ENCODE peak calls at places on chromosomes 4 and X, in eight cellular contexts. P, J, E, Y, Q, S, H and R are unnamed samples.

GRCh38 chrX:69179380-69179911 is 14.2 kb upstream of the PJA1 start:
- DNase-seq in P (no peak), J (peak), E (no peak), Y (no peak), Q (no peak), S (peak), H (no peak), R (no peak)

GRCh38 chr4:138697771-138698170 is 317.8 kb upstream of the NOCT start:
- DNase-seq in P (no peak), J (no peak), E (no peak), Y (no peak), Q (no peak), S (peak), H (no peak), R (no peak)

GRCh38 chr4:91894006-91894405 is 409.8 kb upstream of the GRID2 start:
- DNase-seq in P (no peak), J (no peak), E (no peak), Y (no peak), Q (no peak), S (no peak), H (no peak), R (no peak)

GRCh38 chr4:173591760-173592159 is 61.7 kb upstream of the HAND2 start:
- DNase-seq in P (no peak), J (no peak), E (no peak), Y (no peak), Q (no peak), S (no peak), H (no peak), R (no peak)

GRCh38 chr4:156419080-156419638 is 465.5 kb upstream of the CTSO start:
- DNase-seq in P (no peak), J (no peak), E (no peak), Y (no peak), Q (no peak), S (no peak), H (no peak), R (no peak)

GRCh38 chr4:164807611-164808010 is 53.7 kb downstream of the SMIM31 start:
- DNase-seq in P (no peak), J (peak), E (no peak), Y (no peak), Q (no peak), S (no peak), H (no peak), R (no peak)

GRCh38 chr4:113355550-113356371 is 306.3 kb downstream of the ANK2 start:
- DNase-seq in P (no peak), J (peak), E (no peak), Y (no peak), Q (no peak), S (peak), H (peak), R (no peak)

GRCh38 chrX:13401724-13402123 is 81.9 kb upstream of the ATXN3L start:
- DNase-seq in P (no peak), J (no peak), E (no peak), Y (no peak), Q (no peak), S (no peak), H (no peak), R (no peak)

GRCh38 chr4:153257151-153257620 is 52.9 kb downstream of the TRIM2 start:
- DNase-seq in P (no peak), J (peak), E (no peak), Y (no peak), Q (peak), S (peak), H (no peak), R (peak)

GRCh38 chr4:48037117-48037462 is 20.5 kb downstream of the NIPAL1 start:
- DNase-seq in P (no peak), J (no peak), E (no peak), Y (no peak), Q (no peak), S (no peak), H (no peak), R (no peak)

GRCh38 chrX:18721683-18722499 is 14.4 kb downstream of the PPEF1 start:
- DNase-seq in P (no peak), J (no peak), E (no peak), Y (no peak), Q (peak), S (no peak), H (no peak), R (no peak)

GRCh38 chr4:108878781-108879180 is 115.9 kb upstream of the ETNPPL start:
- DNase-seq in P (no peak), J (no peak), E (no peak), Y (no peak), Q (no peak), S (no peak), H (no peak), R (no peak)

GRCh38 chr4:65367306-65367705 is 303.0 kb downstream of the EPHA5 start:
- DNase-seq in P (no peak), J (peak), E (no peak), Y (no peak), Q (no peak), S (no peak), H (no peak), R (no peak)

GRCh38 chr4:3431446-3431993 is 10.2 kb upstream of the HGFAC start:
- DNase-seq in P (no peak), J (no peak), E (no peak), Y (no peak), Q (no peak), S (no peak), H (no peak), R (no peak)

GRCh38 chr4:117093581-117093980 is 8.2 kb upstream of the TRAM1L1 start:
- DNase-seq in P (no peak), J (peak), E (no peak), Y (no peak), Q (no peak), S (peak), H (no peak), R (no peak)

GRCh38 chrX:150902434-150903109 is 4.1 kb upstream of the CD99L2 start:
- DNase-seq in P (no peak), J (no peak), E (no peak), Y (no peak), Q (no peak), S (no peak), H (no peak), R (peak)

GRCh38 chr4:1417522-1418390 is 11.5 kb upstream of the NKX1-1 start:
- DNase-seq in P (no peak), J (no peak), E (no peak), Y (no peak), Q (no peak), S (no peak), H (no peak), R (peak)

GRCh38 chrX:43508694-43509093 is 147.4 kb upstream of the MAOA start:
- DNase-seq in P (no peak), J (no peak), E (no peak), Y (no peak), Q (no peak), S (no peak), H (no peak), R (no peak)

GRCh38 chr4:187499961-187500360 is 495.6 kb upstream of the ZFP42 start:
- DNase-seq in P (no peak), J (no peak), E (no peak), Y (no peak), Q (no peak), S (no peak), H (no peak), R (no peak)